ENCODE peak calls at places on chromosomes 7 and 10, in ten cellular contexts. A, O, I, W, M, T, C, D, L and F are unnamed samples.

GRCh38 chr7:98470131-98470985 is 69.5 kb upstream of the BAIAP2L1 start:
- DNase-seq in A (no peak), O (peak), I (no peak), W (no peak), M (no peak), T (no peak), C (peak), D (no peak), L (peak), F (no peak)

GRCh38 chr7:64878684-64879083 is 24.4 kb upstream of the ZNF273 start:
- DNase-seq in A (no peak), O (no peak), I (peak), W (no peak), M (no peak), T (no peak), C (no peak), D (no peak), L (peak), F (no peak)

GRCh38 chr7:157521752-157522151 is 184.9 kb downstream of the DNAJB6 start:
- DNase-seq in A (no peak), O (no peak), I (no peak), W (no peak), M (no peak), T (no peak), C (no peak), D (no peak), L (no peak), F (no peak)

GRCh38 chr7:1741751-1742554 is 71.9 kb downstream of the ELFN1 start:
- DNase-seq in A (no peak), O (no peak), I (no peak), W (no peak), M (no peak), T (no peak), C (no peak), D (no peak), L (no peak), F (no peak)

GRCh38 chr10:28663576-28664368 is 13.5 kb upstream of the BAMBI start:
- DNase-seq in A (peak), O (peak), I (peak), W (no peak), M (peak), T (peak), C (peak), D (peak), L (peak), F (no peak)

GRCh38 chr7:135281363-135281949 is 47.8 kb downstream of the STRA8 start:
- DNase-seq in A (peak), O (peak), I (peak), W (peak), M (peak), T (peak), C (peak), D (peak), L (peak), F (no peak)

GRCh38 chr10:73941300-73941699 is 30.4 kb downstream of the PLAU start:
- DNase-seq in A (no peak), O (no peak), I (peak), W (no peak), M (no peak), T (no peak), C (no peak), D (no peak), L (no peak), F (no peak)

GRCh38 chr7:157250605-157251228 is 86.1 kb upstream of the DNAJB6 start:
- DNase-seq in A (peak), O (peak), I (peak), W (no peak), M (peak), T (peak), C (peak), D (peak), L (peak), F (no peak)

GRCh38 chr10:56823849-56824248 is 462.8 kb upstream of the ZWINT start:
- DNase-seq in A (peak), O (peak), I (no peak), W (no peak), M (peak), T (no peak), C (no peak), D (peak), L (no peak), F (no peak)

GRCh38 chr7:135755351-135755753 is 6.7 kb upstream of the FAM180A start:
- DNase-seq in A (no peak), O (no peak), I (peak), W (no peak), M (peak), T (no peak), C (no peak), D (no peak), L (no peak), F (no peak)

GRCh38 chr7:122532406-122533269 is 166.3 kb downstream of the RNF133 start:
- DNase-seq in A (peak), O (peak), I (no peak), W (no peak), M (peak), T (no peak), C (peak), D (peak), L (no peak), F (no peak)

GRCh38 chr7:128114806-128115205 is 83.6 kb upstream of the LRRC4 start:
- DNase-seq in A (no peak), O (no peak), I (no peak), W (no peak), M (no peak), T (no peak), C (no peak), D (no peak), L (no peak), F (no peak)

GRCh38 chr7:9242604-9243003 is 809.2 kb downstream of the NXPH1 start:
- DNase-seq in A (no peak), O (no peak), I (peak), W (no peak), M (no peak), T (no peak), C (no peak), D (no peak), L (no peak), F (no peak)

GRCh38 chr7:144390481-144390880 is 13.0 kb downstream of the NOBOX start:
- DNase-seq in A (no peak), O (no peak), I (no peak), W (no peak), M (no peak), T (no peak), C (no peak), D (no peak), L (no peak), F (no peak)

GRCh38 chr7:107948645-107949442 is 54.1 kb downstream of the LAMB1 start:
- DNase-seq in A (no peak), O (no peak), I (peak), W (peak), M (no peak), T (peak), C (peak), D (no peak), L (no peak), F (no peak)

GRCh38 chr10:68074775-68075549 is at the start of gene HERC4:
- DNase-seq in A (peak), O (peak), I (peak), W (peak), M (peak), T (peak), C (peak), D (peak), L (peak), F (peak)

GRCh38 chr10:107971973-107972372 is 807.5 kb upstream of the SORCS1 start:
- DNase-seq in A (no peak), O (no peak), I (peak), W (peak), M (no peak), T (peak), C (peak), D (no peak), L (no peak), F (no peak)

GRCh38 chr7:147071536-147071935 is 954.9 kb downstream of the CNTNAP2 start:
- DNase-seq in A (no peak), O (no peak), I (no peak), W (peak), M (no peak), T (no peak), C (no peak), D (no peak), L (no peak), F (no peak)

GRCh38 chr10:5666324-5667220 is at the start of gene ASB13:
- DNase-seq in A (peak), O (peak), I (peak), W (no peak), M (peak), T (no peak), C (peak), D (peak), L (peak), F (no peak)

GRCh38 chr7:97014145-97014544 is 8.8 kb downstream of the DLX6 start:
- DNase-seq in A (no peak), O (no peak), I (no peak), W (no peak), M (peak), T (no peak), C (no peak), D (no peak), L (no peak), F (no peak)